ENCODE peak calls at places on chromosomes 7 and 10, in four cellular contexts. One of them, this sample, is unnamed.
A peak's percentile ranks its signal among the peaks of the same experiment; 100 is the strongest.

GRCh38 chr7:101913876-101914275 is 96.5 kb downstream of the CUX1 start:
- DNase-seq in upper lobe of left lung: no peak
- DNase-seq in uterus: no peak
- DNase-seq in breast epithelium: no peak
- DNase-seq in this sample: no peak

GRCh38 chr10:49280001-49280408 is 19.0 kb upstream of the C10orf71 start:
- DNase-seq in uterus: no peak
- DNase-seq in breast epithelium: no peak
- DNase-seq in upper lobe of left lung: peak; percentile 39
- DNase-seq in this sample: no peak

GRCh38 chr10:66714741-66715140 is 211.1 kb upstream of the LRRTM3 start:
- DNase-seq in uterus: no peak
- DNase-seq in breast epithelium: no peak
- DNase-seq in upper lobe of left lung: no peak
- DNase-seq in this sample: no peak

GRCh38 chr7:139976838-139977656 is 85.7 kb downstream of the PARP12 start:
- DNase-seq in upper lobe of left lung: no peak
- DNase-seq in uterus: no peak
- DNase-seq in breast epithelium: no peak
- DNase-seq in this sample: no peak

GRCh38 chr10:113492181-113492580 is 60.7 kb upstream of the HABP2 start:
- DNase-seq in breast epithelium: no peak
- DNase-seq in uterus: no peak
- DNase-seq in upper lobe of left lung: no peak
- DNase-seq in this sample: no peak

GRCh38 chr7:46802460-46802972 is 779.4 kb downstream of the TNS3 start:
- DNase-seq in uterus: no peak
- DNase-seq in breast epithelium: no peak
- DNase-seq in upper lobe of left lung: no peak
- DNase-seq in this sample: no peak

GRCh38 chr7:82291931-82292330 is 151.6 kb downstream of the CACNA2D1 start:
- DNase-seq in breast epithelium: no peak
- DNase-seq in uterus: no peak
- DNase-seq in upper lobe of left lung: no peak
- DNase-seq in this sample: no peak

GRCh38 chr7:38310601-38311057 is 37.2 kb upstream of the TARP start:
- DNase-seq in breast epithelium: no peak
- DNase-seq in upper lobe of left lung: peak; percentile 68
- DNase-seq in uterus: peak; percentile 43
- DNase-seq in this sample: no peak

GRCh38 chr10:102119417-102120141 is 589 bp downstream of the LDB1 start:
- DNase-seq in breast epithelium: peak; percentile 74
- DNase-seq in upper lobe of left lung: peak; percentile 85
- DNase-seq in uterus: peak; percentile 88
- DNase-seq in this sample: peak; percentile 72

GRCh38 chr7:150863946-150864345 is 11.6 kb downstream of the AOC1 start:
- DNase-seq in uterus: no peak
- DNase-seq in breast epithelium: no peak
- DNase-seq in upper lobe of left lung: no peak
- DNase-seq in this sample: no peak

GRCh38 chr10:11658801-11659368 is 47.4 kb upstream of the USP6NL start:
- DNase-seq in breast epithelium: no peak
- DNase-seq in upper lobe of left lung: no peak
- DNase-seq in uterus: no peak
- DNase-seq in this sample: no peak

GRCh38 chr10:88386878-88387773 is 196.0 kb downstream of the RNLS start:
- DNase-seq in breast epithelium: no peak
- DNase-seq in uterus: peak; percentile 54
- DNase-seq in upper lobe of left lung: peak; percentile 51
- DNase-seq in this sample: no peak

GRCh38 chr10:107647462-107647861 is 483.0 kb upstream of the SORCS1 start:
- DNase-seq in breast epithelium: no peak
- DNase-seq in uterus: no peak
- DNase-seq in upper lobe of left lung: no peak
- DNase-seq in this sample: no peak

GRCh38 chr7:132130497-132130896 is 445.8 kb downstream of the PLXNA4 start:
- DNase-seq in upper lobe of left lung: no peak
- DNase-seq in uterus: no peak
- DNase-seq in breast epithelium: peak; percentile 2
- DNase-seq in this sample: no peak

GRCh38 chr10:12906051-12906541 is 95.4 kb downstream of the CCDC3 start:
- DNase-seq in upper lobe of left lung: no peak
- DNase-seq in breast epithelium: no peak
- DNase-seq in uterus: peak; percentile 70
- DNase-seq in this sample: no peak

GRCh38 chr7:135147899-135148721 is at the start of gene TMEM140:
- DNase-seq in uterus: peak; percentile 61
- DNase-seq in breast epithelium: no peak
- DNase-seq in upper lobe of left lung: peak; percentile 72
- DNase-seq in this sample: no peak
- TF ChIP-seq POLR2A in uterus: peak; percentile 50
- TF ChIP-seq POLR2A in breast epithelium: peak; percentile 52
- TF ChIP-seq POLR2A in upper lobe of left lung: no peak
- TF ChIP-seq POLR2A in this sample: peak; percentile 81

GRCh38 chr10:117994771-117995170 is 52.0 kb downstream of the RAB11FIP2 start:
- DNase-seq in upper lobe of left lung: no peak
- DNase-seq in breast epithelium: no peak
- DNase-seq in uterus: no peak
- DNase-seq in this sample: no peak

GRCh38 chr10:117991701-117992100 is 55.0 kb downstream of the RAB11FIP2 start:
- DNase-seq in uterus: no peak
- DNase-seq in breast epithelium: no peak
- DNase-seq in upper lobe of left lung: no peak
- DNase-seq in this sample: no peak

GRCh38 chr10:117993166-117993565 is 53.6 kb downstream of the RAB11FIP2 start:
- DNase-seq in breast epithelium: no peak
- DNase-seq in upper lobe of left lung: no peak
- DNase-seq in uterus: no peak
- DNase-seq in this sample: no peak

GRCh38 chr10:117987242-117987909 is 59.4 kb downstream of the RAB11FIP2 start:
- DNase-seq in upper lobe of left lung: no peak
- DNase-seq in uterus: no peak
- DNase-seq in breast epithelium: no peak
- DNase-seq in this sample: no peak

DNA sequence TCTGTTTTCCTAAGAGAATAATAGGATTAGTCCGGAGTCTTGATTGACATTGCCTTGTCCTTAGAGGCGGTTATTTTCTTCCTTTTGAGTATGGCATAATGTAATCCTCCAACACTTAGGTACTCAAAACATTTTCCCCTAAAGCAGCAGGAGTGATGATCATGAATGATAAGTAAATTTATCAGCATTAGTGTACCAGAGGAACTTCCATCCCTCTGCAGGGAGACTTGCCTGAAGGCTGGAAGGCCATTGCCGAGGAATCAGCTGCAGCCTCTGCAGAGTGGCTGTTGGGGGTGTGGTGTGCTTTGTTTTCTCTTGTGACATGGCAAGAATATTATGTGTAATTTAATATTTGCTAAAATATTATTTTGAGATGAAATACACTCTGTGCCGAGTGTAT is 56.8 kb downstream of the RAB11FIP2 start:
- DNase-seq in uterus: no peak
- DNase-seq in breast epithelium: no peak
- DNase-seq in upper lobe of left lung: no peak
- DNase-seq in this sample: no peak
- TF ChIP-seq CTCF in uterus: no peak
- TF ChIP-seq CTCF in breast epithelium: no peak
- TF ChIP-seq CTCF in upper lobe of left lung: no peak
- TF ChIP-seq CTCF in this sample: no peak

GRCh38 chr10:77864151-77864851 is 62.3 kb downstream of the DLG5 start:
- DNase-seq in upper lobe of left lung: no peak
- DNase-seq in breast epithelium: no peak
- DNase-seq in uterus: no peak
- DNase-seq in this sample: no peak

GRCh38 chr10:77863446-77863845 is 63.1 kb downstream of the DLG5 start:
- DNase-seq in upper lobe of left lung: no peak
- DNase-seq in breast epithelium: no peak
- DNase-seq in uterus: no peak
- DNase-seq in this sample: no peak

GRCh38 chr10:77859865-77860282 is 66.7 kb downstream of the DLG5 start:
- DNase-seq in uterus: no peak
- DNase-seq in breast epithelium: no peak
- DNase-seq in upper lobe of left lung: no peak
- DNase-seq in this sample: no peak

GRCh38 chr10:77865585-77866324 is 60.8 kb downstream of the DLG5 start:
- DNase-seq in breast epithelium: peak; percentile 62
- DNase-seq in upper lobe of left lung: no peak
- DNase-seq in uterus: no peak
- DNase-seq in this sample: no peak

GRCh38 chr10:77862595-77862994 is 64.0 kb downstream of the DLG5 start:
- DNase-seq in uterus: no peak
- DNase-seq in upper lobe of left lung: no peak
- DNase-seq in breast epithelium: no peak
- DNase-seq in this sample: no peak
- H3K36me3 ChIP-seq in uterus: no peaks in the 10 kb centered on the region
- H3K36me3 ChIP-seq in upper lobe of left lung: no peaks in the 10 kb centered on the region
- H3K36me3 ChIP-seq in breast epithelium: no peaks in the 10 kb centered on the region
- H3K36me3 ChIP-seq in this sample: peaks cover 11% of the 10 kb centered on the region

GRCh38 chr10:112053895-112054294 is 129.7 kb downstream of the GPAM start:
- DNase-seq in uterus: no peak
- DNase-seq in upper lobe of left lung: no peak
- DNase-seq in breast epithelium: no peak
- DNase-seq in this sample: no peak

GRCh38 chr10:112057072-112057471 is 126.5 kb downstream of the GPAM start:
- DNase-seq in breast epithelium: no peak
- DNase-seq in uterus: no peak
- DNase-seq in upper lobe of left lung: no peak
- DNase-seq in this sample: no peak

DNA sequence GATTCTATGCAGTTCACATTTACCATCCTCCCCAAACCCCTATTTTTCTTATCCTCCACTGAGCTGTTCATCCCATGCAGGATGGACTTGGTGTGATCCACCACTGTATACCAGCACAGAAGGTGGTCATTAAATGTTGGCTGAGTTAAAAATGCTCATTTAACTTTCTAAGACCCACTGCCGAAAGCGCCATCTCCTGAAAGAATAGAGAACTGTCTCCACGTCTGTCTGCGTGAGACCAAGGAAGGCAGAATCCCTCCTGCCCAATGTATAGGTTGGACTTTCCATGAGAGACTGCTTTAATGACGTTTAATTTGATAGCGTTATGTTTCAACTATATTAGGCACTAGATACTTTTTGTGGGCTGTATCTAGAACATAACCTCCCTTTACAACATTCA is 124.3 kb downstream of the GPAM start:
- DNase-seq in upper lobe of left lung: no peak
- DNase-seq in uterus: no peak
- DNase-seq in breast epithelium: no peak
- DNase-seq in this sample: no peak
- TF ChIP-seq POLR2A in upper lobe of left lung: no peak
- TF ChIP-seq POLR2A in uterus: no peak
- TF ChIP-seq POLR2A in breast epithelium: no peak
- TF ChIP-seq POLR2A in this sample: no peak

GRCh38 chr10:99484626-99485581 is 47.8 kb upstream of the NKX2-3 start:
- DNase-seq in breast epithelium: no peak
- DNase-seq in uterus: no peak
- DNase-seq in upper lobe of left lung: no peak
- DNase-seq in this sample: no peak
- TF ChIP-seq CTCF in breast epithelium: no peak
- TF ChIP-seq CTCF in uterus: no peak
- TF ChIP-seq CTCF in upper lobe of left lung: no peak
- TF ChIP-seq CTCF in this sample: no peak

DNA sequence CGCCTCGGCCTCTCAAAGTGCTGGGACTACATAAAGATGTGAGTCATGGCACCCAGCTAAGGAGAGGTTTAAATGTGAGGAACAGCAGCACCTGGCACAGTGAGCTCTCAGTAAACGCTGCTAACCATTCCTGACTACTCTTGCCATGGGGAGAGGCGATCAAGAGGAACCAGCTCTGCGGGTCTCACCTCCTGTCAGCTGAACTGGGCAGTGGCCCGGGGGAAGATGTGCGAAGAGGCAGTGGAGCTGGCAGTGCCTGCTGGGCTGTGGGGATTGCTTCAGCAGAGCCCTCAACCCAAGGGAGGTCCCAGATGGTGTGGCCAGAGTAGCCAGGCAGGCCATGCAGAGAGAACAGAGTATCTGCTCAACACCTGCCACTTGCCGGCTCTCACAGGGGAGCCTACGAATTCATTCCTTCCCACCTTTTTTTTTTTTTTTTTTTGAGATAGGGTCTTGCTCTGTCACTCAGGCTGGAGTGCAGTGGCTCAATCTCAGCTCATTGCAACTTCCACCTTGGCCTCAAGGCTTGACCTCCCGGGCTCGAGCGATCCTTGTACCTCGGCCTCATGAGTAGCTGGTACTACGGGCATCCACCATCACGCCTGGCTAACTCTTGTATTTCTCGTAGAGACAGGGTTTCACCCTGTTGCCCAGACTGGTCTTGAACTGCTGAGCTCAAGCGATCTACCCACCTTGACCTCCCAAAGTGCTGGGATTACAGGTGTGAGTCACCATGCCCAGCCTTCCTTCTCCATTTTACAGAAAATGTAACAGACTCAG is 6.8 kb downstream of the POLM start:
- DNase-seq in breast epithelium: no peak
- DNase-seq in upper lobe of left lung: no peak
- DNase-seq in uterus: no peak
- DNase-seq in this sample: no peak
- H3K36me3 ChIP-seq in breast epithelium: no peaks in the 10 kb centered on the region
- H3K36me3 ChIP-seq in upper lobe of left lung: peaks cover 22% of the 10 kb centered on the region
- H3K36me3 ChIP-seq in uterus: no peaks in the 10 kb centered on the region
- H3K36me3 ChIP-seq in this sample: peaks cover 79% of the 10 kb centered on the region

GRCh38 chr10:46020871-46021553 is 9.4 kb downstream of the NCOA4 start:
- DNase-seq in uterus: no peak
- DNase-seq in upper lobe of left lung: no peak
- DNase-seq in breast epithelium: no peak
- DNase-seq in this sample: no peak

GRCh38 chr10:46024948-46025347 is 5.5 kb downstream of the NCOA4 start:
- DNase-seq in breast epithelium: no peak
- DNase-seq in upper lobe of left lung: no peak
- DNase-seq in uterus: no peak
- DNase-seq in this sample: no peak

GRCh38 chr10:46020344-46020656 is 10.1 kb downstream of the NCOA4 start:
- DNase-seq in uterus: no peak
- DNase-seq in upper lobe of left lung: no peak
- DNase-seq in breast epithelium: no peak
- DNase-seq in this sample: no peak

GRCh38 chr10:46026106-46026505 is 4.3 kb downstream of the NCOA4 start:
- DNase-seq in breast epithelium: no peak
- DNase-seq in uterus: no peak
- DNase-seq in upper lobe of left lung: no peak
- DNase-seq in this sample: no peak

DNA sequence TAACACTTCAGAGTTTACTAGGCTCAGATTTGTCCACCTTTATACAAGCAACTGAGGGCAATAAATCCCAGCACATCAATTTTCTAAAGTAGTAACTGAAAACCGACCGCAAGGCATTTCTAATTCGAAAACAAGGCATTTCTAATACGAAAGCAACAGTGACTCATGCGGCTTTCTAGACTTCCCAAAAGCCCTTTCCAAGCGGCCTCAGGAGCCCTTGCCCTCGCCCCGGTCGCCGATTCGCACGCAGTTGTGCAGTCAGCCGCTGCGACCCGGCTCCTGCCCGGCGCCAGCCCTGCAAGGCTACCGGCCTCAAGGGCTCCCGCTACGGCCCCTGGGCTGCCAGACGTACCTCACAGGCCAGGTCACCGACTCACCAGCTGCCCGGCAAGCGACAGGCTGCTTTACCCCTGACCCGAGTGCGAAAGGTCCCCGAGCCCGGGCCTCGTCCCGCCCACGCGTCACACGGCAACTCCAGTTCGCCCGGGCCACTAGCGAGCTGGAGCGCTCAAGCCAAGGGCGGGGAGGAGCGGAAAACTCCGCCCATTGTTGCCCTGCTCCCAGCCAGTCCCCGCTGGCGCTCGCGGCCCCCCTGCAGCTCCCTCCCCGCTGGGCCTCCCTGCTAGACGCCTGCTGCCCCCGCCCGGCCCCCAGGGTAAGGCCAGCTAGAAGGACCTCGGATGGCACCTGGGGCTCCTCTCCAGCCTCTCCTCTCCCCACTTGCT is 7.3 kb downstream of the NCOA4 start:
- DNase-seq in breast epithelium: peak; percentile 80
- DNase-seq in uterus: peak; percentile 80
- DNase-seq in upper lobe of left lung: peak; percentile 99
- DNase-seq in this sample: peak; percentile 95
- TF ChIP-seq POLR2A in breast epithelium: no peak
- TF ChIP-seq POLR2A in uterus: peak; percentile 33
- TF ChIP-seq POLR2A in upper lobe of left lung: no peak
- TF ChIP-seq POLR2A in this sample: peak; percentile 70

This sample was measured in Peyer's patch.